ENCODE peak calls at places on chromosomes 7 and 10, in eight cellular contexts. One of them, this sample, is unnamed.

GRCh38 chr10:1560535-1561192 is 176.7 kb downstream of the ADARB2 start:
- DNase-seq in bronchial epithelial cell: no peak
- DNase-seq in HCT116: no peak
- DNase-seq in epithelial cell of esophagus: no peak
- DNase-seq in nephron progenitor cell: no peak
- DNase-seq in heart left ventricle: no peak
- DNase-seq in glutamatergic neuron: peak
- DNase-seq in coronary artery: no peak
- DNase-seq in this sample: no peak

GRCh38 chr10:120453319-120453718 is 3.7 kb upstream of the PLPP4 start:
- DNase-seq in nephron progenitor cell: no peak
- DNase-seq in coronary artery: no peak
- DNase-seq in epithelial cell of esophagus: no peak
- DNase-seq in heart left ventricle: no peak
- DNase-seq in glutamatergic neuron: no peak
- DNase-seq in bronchial epithelial cell: no peak
- DNase-seq in HCT116: no peak
- DNase-seq in this sample: no peak

GRCh38 chr7:116597384-116597783 is 72.5 kb downstream of the CAV1 start:
- DNase-seq in epithelial cell of esophagus: no peak
- DNase-seq in coronary artery: no peak
- DNase-seq in nephron progenitor cell: no peak
- DNase-seq in glutamatergic neuron: no peak
- DNase-seq in bronchial epithelial cell: no peak
- DNase-seq in heart left ventricle: no peak
- DNase-seq in HCT116: no peak
- DNase-seq in this sample: no peak

GRCh38 chr10:50417906-50418697 is 166.8 kb upstream of the ASAH2 start:
- DNase-seq in bronchial epithelial cell: peak
- DNase-seq in epithelial cell of esophagus: peak
- DNase-seq in heart left ventricle: peak
- DNase-seq in nephron progenitor cell: peak
- DNase-seq in glutamatergic neuron: peak
- DNase-seq in HCT116: peak
- DNase-seq in coronary artery: peak
- DNase-seq in this sample: peak

GRCh38 chr10:106795619-106796018 is 368.9 kb downstream of the SORCS1 start:
- DNase-seq in HCT116: no peak
- DNase-seq in epithelial cell of esophagus: no peak
- DNase-seq in bronchial epithelial cell: no peak
- DNase-seq in nephron progenitor cell: peak
- DNase-seq in coronary artery: no peak
- DNase-seq in heart left ventricle: peak
- DNase-seq in glutamatergic neuron: peak
- DNase-seq in this sample: peak

GRCh38 chr7:44750921-44751571 is 2.4 kb downstream of the ZMIZ2 start:
- DNase-seq in nephron progenitor cell: no peak
- DNase-seq in glutamatergic neuron: peak
- DNase-seq in HCT116: no peak
- DNase-seq in coronary artery: no peak
- DNase-seq in bronchial epithelial cell: no peak
- DNase-seq in epithelial cell of esophagus: no peak
- DNase-seq in heart left ventricle: no peak
- DNase-seq in this sample: no peak

GRCh38 chr10:132408823-132409666 is 12.0 kb downstream of the PWWP2B start:
- DNase-seq in nephron progenitor cell: no peak
- DNase-seq in glutamatergic neuron: no peak
- DNase-seq in coronary artery: no peak
- DNase-seq in heart left ventricle: no peak
- DNase-seq in bronchial epithelial cell: no peak
- DNase-seq in epithelial cell of esophagus: no peak
- DNase-seq in HCT116: no peak
- DNase-seq in this sample: no peak

GRCh38 chr10:54800677-54801480 is at the start of gene PCDH15:
- DNase-seq in HCT116: no peak
- DNase-seq in bronchial epithelial cell: peak
- DNase-seq in nephron progenitor cell: peak
- DNase-seq in epithelial cell of esophagus: peak
- DNase-seq in glutamatergic neuron: peak
- DNase-seq in coronary artery: no peak
- DNase-seq in heart left ventricle: peak
- DNase-seq in this sample: no peak

GRCh38 chr7:112439476-112439875 is 10.8 kb upstream of the IFRD1 start:
- DNase-seq in glutamatergic neuron: no peak
- DNase-seq in heart left ventricle: no peak
- DNase-seq in coronary artery: no peak
- DNase-seq in epithelial cell of esophagus: no peak
- DNase-seq in nephron progenitor cell: no peak
- DNase-seq in HCT116: no peak
- DNase-seq in bronchial epithelial cell: no peak
- DNase-seq in this sample: no peak

GRCh38 chr7:107958764-107959526 is 44.0 kb downstream of the LAMB1 start:
- DNase-seq in glutamatergic neuron: no peak
- DNase-seq in nephron progenitor cell: no peak
- DNase-seq in heart left ventricle: no peak
- DNase-seq in bronchial epithelial cell: peak
- DNase-seq in coronary artery: no peak
- DNase-seq in epithelial cell of esophagus: peak
- DNase-seq in HCT116: no peak
- DNase-seq in this sample: no peak

GRCh38 chr7:43522406-43523156 is 60.3 kb upstream of the STK17A start:
- DNase-seq in glutamatergic neuron: no peak
- DNase-seq in heart left ventricle: no peak
- DNase-seq in nephron progenitor cell: no peak
- DNase-seq in coronary artery: no peak
- DNase-seq in bronchial epithelial cell: peak
- DNase-seq in HCT116: no peak
- DNase-seq in epithelial cell of esophagus: peak
- DNase-seq in this sample: no peak

GRCh38 chr7:128365432-128365831 is 3.9 kb upstream of the PRRT4 start:
- DNase-seq in heart left ventricle: no peak
- DNase-seq in bronchial epithelial cell: no peak
- DNase-seq in coronary artery: no peak
- DNase-seq in nephron progenitor cell: no peak
- DNase-seq in HCT116: no peak
- DNase-seq in glutamatergic neuron: no peak
- DNase-seq in epithelial cell of esophagus: no peak
- DNase-seq in this sample: no peak

GRCh38 chr7:148611692-148612091 is 21.1 kb downstream of the C7orf33 start:
- DNase-seq in coronary artery: no peak
- DNase-seq in HCT116: no peak
- DNase-seq in nephron progenitor cell: no peak
- DNase-seq in epithelial cell of esophagus: no peak
- DNase-seq in glutamatergic neuron: no peak
- DNase-seq in heart left ventricle: no peak
- DNase-seq in bronchial epithelial cell: no peak
- DNase-seq in this sample: peak

GRCh38 chr7:30322656-30323355 is 38.4 kb downstream of the ZNRF2 start:
- DNase-seq in nephron progenitor cell: no peak
- DNase-seq in coronary artery: no peak
- DNase-seq in glutamatergic neuron: no peak
- DNase-seq in bronchial epithelial cell: peak
- DNase-seq in heart left ventricle: no peak
- DNase-seq in epithelial cell of esophagus: peak
- DNase-seq in HCT116: no peak
- DNase-seq in this sample: no peak

GRCh38 chr10:122462533-122463465 is 1.4 kb downstream of the HTRA1 start:
- DNase-seq in coronary artery: peak
- DNase-seq in glutamatergic neuron: no peak
- DNase-seq in bronchial epithelial cell: no peak
- DNase-seq in heart left ventricle: peak
- DNase-seq in nephron progenitor cell: no peak
- DNase-seq in epithelial cell of esophagus: peak
- DNase-seq in HCT116: no peak
- DNase-seq in this sample: no peak

GRCh38 chr7:105304040-105304895 is 84.5 kb downstream of the SRPK2 start:
- DNase-seq in glutamatergic neuron: no peak
- DNase-seq in heart left ventricle: no peak
- DNase-seq in epithelial cell of esophagus: peak
- DNase-seq in coronary artery: no peak
- DNase-seq in nephron progenitor cell: no peak
- DNase-seq in HCT116: peak
- DNase-seq in bronchial epithelial cell: peak
- DNase-seq in this sample: no peak

GRCh38 chr10:1240341-1240775 is 184.2 kb downstream of the WDR37 start:
- DNase-seq in nephron progenitor cell: peak
- DNase-seq in HCT116: no peak
- DNase-seq in coronary artery: no peak
- DNase-seq in glutamatergic neuron: peak
- DNase-seq in bronchial epithelial cell: no peak
- DNase-seq in epithelial cell of esophagus: no peak
- DNase-seq in heart left ventricle: no peak
- DNase-seq in this sample: no peak

GRCh38 chr7:143345428-143345900 is 17.0 kb downstream of the FAM131B start:
- DNase-seq in heart left ventricle: peak
- DNase-seq in epithelial cell of esophagus: peak
- DNase-seq in HCT116: peak
- DNase-seq in bronchial epithelial cell: peak
- DNase-seq in glutamatergic neuron: peak
- DNase-seq in nephron progenitor cell: peak
- DNase-seq in coronary artery: no peak
- DNase-seq in this sample: peak
- TF ChIP-seq CTCF in heart left ventricle: peak
- TF ChIP-seq CTCF in epithelial cell of esophagus: peak
- TF ChIP-seq CTCF in HCT116: peak
- TF ChIP-seq CTCF in bronchial epithelial cell: peak
- TF ChIP-seq CTCF in glutamatergic neuron: peak
- TF ChIP-seq CTCF in nephron progenitor cell: peak
- TF ChIP-seq CTCF in coronary artery: no peak
- TF ChIP-seq CTCF in this sample: peak

GRCh38 chr10:112950714-112951348 is 784 bp downstream of the TCF7L2 start:
- DNase-seq in HCT116: no peak
- DNase-seq in coronary artery: no peak
- DNase-seq in epithelial cell of esophagus: peak
- DNase-seq in heart left ventricle: peak
- DNase-seq in bronchial epithelial cell: peak
- DNase-seq in glutamatergic neuron: no peak
- DNase-seq in nephron progenitor cell: peak
- DNase-seq in this sample: no peak

GRCh38 chr10:112949128-112949823 is 771 bp upstream of the TCF7L2 start:
- DNase-seq in coronary artery: no peak
- DNase-seq in HCT116: no peak
- DNase-seq in bronchial epithelial cell: no peak
- DNase-seq in glutamatergic neuron: no peak
- DNase-seq in heart left ventricle: no peak
- DNase-seq in epithelial cell of esophagus: no peak
- DNase-seq in nephron progenitor cell: no peak
- DNase-seq in this sample: no peak

GRCh38 chr10:112951349-112952281 is 1.6 kb downstream of the TCF7L2 start:
- DNase-seq in heart left ventricle: peak
- DNase-seq in epithelial cell of esophagus: peak
- DNase-seq in coronary artery: peak
- DNase-seq in nephron progenitor cell: peak
- DNase-seq in bronchial epithelial cell: peak
- DNase-seq in glutamatergic neuron: peak
- DNase-seq in HCT116: peak
- DNase-seq in this sample: peak

GRCh38 chr10:112952282-112952991 is 2.4 kb downstream of the TCF7L2 start:
- DNase-seq in bronchial epithelial cell: no peak
- DNase-seq in glutamatergic neuron: peak
- DNase-seq in epithelial cell of esophagus: no peak
- DNase-seq in nephron progenitor cell: peak
- DNase-seq in HCT116: no peak
- DNase-seq in heart left ventricle: peak
- DNase-seq in coronary artery: no peak
- DNase-seq in this sample: no peak

DNA sequence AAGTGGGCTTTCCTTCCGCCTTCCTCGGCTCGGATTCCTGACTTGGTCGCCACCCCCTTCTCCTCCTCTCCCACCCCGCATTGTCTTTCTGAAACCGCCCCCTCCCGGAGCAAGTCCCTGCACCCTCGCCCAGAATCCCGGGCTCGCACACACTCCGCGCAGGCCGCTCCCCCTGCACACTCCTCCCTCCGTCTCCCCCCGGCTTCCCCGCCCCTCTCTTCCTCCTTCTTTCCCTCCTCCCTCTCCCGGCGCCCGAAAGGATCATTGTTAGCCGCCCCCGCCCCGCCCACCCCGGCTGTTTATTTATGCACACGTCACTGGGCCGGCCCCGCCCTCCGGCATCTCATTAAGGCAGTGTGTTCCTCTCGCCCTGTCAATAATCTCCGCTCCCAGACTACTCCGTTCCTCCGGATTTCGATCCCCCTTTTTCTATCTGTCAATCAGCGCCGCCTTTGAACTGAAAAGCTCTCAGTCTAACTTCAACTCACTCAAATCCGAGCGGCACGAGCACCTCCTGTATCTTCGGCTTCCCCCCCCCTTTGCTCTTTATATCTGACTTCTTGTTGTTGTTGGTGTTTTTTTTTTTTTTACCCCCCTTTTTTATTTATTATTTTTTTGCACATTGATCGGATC is at the start of gene TCF7L2:
- DNase-seq in coronary artery: peak
- DNase-seq in epithelial cell of esophagus: peak
- DNase-seq in bronchial epithelial cell: peak
- DNase-seq in heart left ventricle: peak
- DNase-seq in HCT116: peak
- DNase-seq in nephron progenitor cell: peak
- DNase-seq in glutamatergic neuron: peak
- DNase-seq in this sample: peak
- TF ChIP-seq CTCF in coronary artery: no peak
- TF ChIP-seq CTCF in epithelial cell of esophagus: no peak
- TF ChIP-seq CTCF in bronchial epithelial cell: no peak
- TF ChIP-seq CTCF in heart left ventricle: no peak
- TF ChIP-seq CTCF in HCT116: no peak
- TF ChIP-seq CTCF in nephron progenitor cell: no peak
- TF ChIP-seq CTCF in glutamatergic neuron: no peak
- TF ChIP-seq CTCF in this sample: no peak

DNA sequence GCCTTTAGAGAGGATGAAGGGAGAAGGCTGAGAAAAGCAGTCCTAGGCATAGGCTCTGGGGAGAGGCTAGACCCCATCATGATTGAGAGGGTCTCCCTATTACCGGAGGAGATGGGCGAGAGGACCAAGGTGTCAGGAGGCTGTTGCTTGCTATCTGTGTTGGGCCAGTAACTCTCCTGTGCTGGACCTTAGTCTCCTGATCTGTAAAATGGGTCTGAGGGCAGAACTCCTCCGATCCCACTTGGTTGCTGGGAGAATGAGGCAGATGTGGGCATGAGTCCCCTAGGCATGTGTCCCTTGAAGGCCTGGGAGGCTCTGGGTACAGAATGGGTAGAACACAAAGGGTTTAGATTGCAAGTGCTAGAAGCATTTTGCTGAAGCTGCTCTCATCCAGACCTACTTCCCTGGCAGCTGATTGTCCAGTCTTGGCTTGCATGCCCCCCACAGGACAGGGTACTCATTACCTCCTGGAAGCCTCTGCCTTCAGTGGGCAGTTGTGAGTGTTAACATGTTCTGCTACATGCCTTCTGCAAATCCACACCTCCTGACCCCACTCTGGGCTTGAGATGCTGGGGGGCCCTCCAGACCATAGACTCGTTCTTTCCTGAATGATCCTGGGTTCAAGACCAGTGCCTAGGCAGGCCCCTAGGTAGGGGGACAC is 4.4 kb downstream of the ZMIZ1 start:
- DNase-seq in heart left ventricle: no peak
- DNase-seq in coronary artery: no peak
- DNase-seq in epithelial cell of esophagus: no peak
- DNase-seq in nephron progenitor cell: no peak
- DNase-seq in glutamatergic neuron: no peak
- DNase-seq in HCT116: no peak
- DNase-seq in bronchial epithelial cell: no peak
- DNase-seq in this sample: no peak
- TF ChIP-seq CTCF in heart left ventricle: no peak
- TF ChIP-seq CTCF in coronary artery: no peak
- TF ChIP-seq CTCF in epithelial cell of esophagus: no peak
- TF ChIP-seq CTCF in nephron progenitor cell: no peak
- TF ChIP-seq CTCF in glutamatergic neuron: no peak
- TF ChIP-seq CTCF in HCT116: no peak
- TF ChIP-seq CTCF in bronchial epithelial cell: peak
- TF ChIP-seq CTCF in this sample: no peak

GRCh38 chr10:35132727-35133126 is 6.1 kb downstream of the CREM start:
- DNase-seq in HCT116: no peak
- DNase-seq in glutamatergic neuron: no peak
- DNase-seq in coronary artery: no peak
- DNase-seq in nephron progenitor cell: no peak
- DNase-seq in heart left ventricle: no peak
- DNase-seq in epithelial cell of esophagus: no peak
- DNase-seq in bronchial epithelial cell: no peak
- DNase-seq in this sample: no peak
- TF ChIP-seq CTCF in HCT116: no peak
- TF ChIP-seq CTCF in glutamatergic neuron: no peak
- TF ChIP-seq CTCF in coronary artery: no peak
- TF ChIP-seq CTCF in nephron progenitor cell: no peak
- TF ChIP-seq CTCF in heart left ventricle: no peak
- TF ChIP-seq CTCF in epithelial cell of esophagus: no peak
- TF ChIP-seq CTCF in bronchial epithelial cell: no peak
- TF ChIP-seq CTCF in this sample: no peak

This sample was measured in progenitor cell of endocrine pancreas.